ENCODE peak calls at places on chromosome 10, in four cellular contexts. C is cardiac muscle cell; L is naive thymus-derived CD4-positive, alpha-beta T cell; N is effector memory CD4-positive, alpha-beta T cell. A is an unnamed sample. For H3K36me3, the result is how much of the 10 kb centered on the place peaks cover.

GRCh38 chr10:86333813-86334514 is 32.6 kb downstream of the GRID1 start:
- DNase-seq in C (no peak), L (no peak), N (no peak), A (no peak)

GRCh38 chr10:60943372-60944158 is 420 bp downstream of the RHOBTB1 start:
- DNase-seq in C (peak), L (no peak), N (no peak), A (no peak)

GRCh38 chr10:72274213-72274729 is 547 bp downstream of the DDIT4 start:
- DNase-seq in C (peak), L (no peak), N (no peak), A (no peak)

GRCh38 chr10:87670591-87670990 is 10.9 kb downstream of the PAPSS2 start:
- DNase-seq in C (no peak), L (no peak), N (no peak), A (no peak)

GRCh38 chr10:28631896-28632596 is 45.3 kb upstream of the BAMBI start:
- DNase-seq in C (no peak), L (no peak), N (no peak), A (no peak)

GRCh38 chr10:7102084-7102483 is 308.8 kb downstream of the SFMBT2 start:
- DNase-seq in C (no peak), L (no peak), N (no peak), A (no peak)

GRCh38 chr10:34916368-34916767 is 101.3 kb upstream of the PARD3 start:
- DNase-seq in C (no peak), L (no peak), N (no peak), A (no peak)

GRCh38 chr10:112209534-112210200 is 26.1 kb upstream of the GPAM start:
- DNase-seq in C (no peak), L (no peak), N (no peak), A (no peak)

GRCh38 chr10:119253433-119254174 is 46.2 kb downstream of the GRK5 start:
- DNase-seq in C (no peak), L (no peak), N (no peak), A (no peak)

GRCh38 chr10:130511801-130512200 is 375.6 kb downstream of the GLRX3 start:
- DNase-seq in C (no peak), L (no peak), N (no peak), A (no peak)

GRCh38 chr10:92712016-92712889 is 22.5 kb downstream of the HHEX start:
- DNase-seq in C (no peak), L (no peak), N (no peak), A (no peak)

GRCh38 chr10:18312385-18313145 is 172.3 kb downstream of the CACNB2 start:
- DNase-seq in C (peak), L (no peak), N (no peak), A (no peak)

GRCh38 chr10:43226851-43227845 is 39.7 kb downstream of the RASGEF1A start:
- DNase-seq in C (no peak), L (no peak), N (no peak), A (no peak)

GRCh38 chr10:6046458-6047325 is 15.5 kb downstream of the IL2RA start:
- DNase-seq in C (no peak), L (no peak), N (no peak), A (no peak)

GRCh38 chr10:92541583-92541982 is 32.3 kb downstream of the IDE start:
- DNase-seq in C (no peak), L (no peak), N (no peak), A (no peak)

GRCh38 chr10:122390679-122391078 is 16.2 kb downstream of the PLEKHA1 start:
- DNase-seq in C (no peak), L (no peak), N (no peak), A (no peak)

GRCh38 chr10:10930979-10931743 is 86.5 kb upstream of the CELF2 start:
- DNase-seq in C (no peak), L (no peak), N (no peak), A (no peak)

GRCh38 chr10:93813507-93814465 is 56.0 kb downstream of the LGI1 start:
- DNase-seq in C (peak), L (no peak), N (no peak), A (no peak)

GRCh38 chr10:123135415-123136141 is at the start of gene HMX3:
- DNase-seq in C (no peak), L (no peak), N (no peak), A (peak)

GRCh38 chr10:114042895-114043531 is 653 bp upstream of the ADRB1 start:
- DNase-seq in C (peak), L (no peak), N (no peak), A (no peak)

GRCh38 chr10:18737841-18738240 is 78.6 kb downstream of the ARL5B start:
- DNase-seq in C (no peak), L (no peak), N (no peak), A (no peak)

GRCh38 chr10:23198940-23199767 is 7.0 kb downstream of the PTF1A start:
- DNase-seq in C (no peak), L (no peak), N (no peak), A (no peak)
- H3K27ac ChIP-seq in C (no peak), L (no peak), N (no peak), A (no peak)

GRCh38 chr10:30037620-30038336 is 21.6 kb downstream of the JCAD start:
- DNase-seq in C (peak), L (no peak), N (no peak), A (no peak)

GRCh38 chr10:30040597-30040996 is 18.8 kb downstream of the JCAD start:
- DNase-seq in C (no peak), L (no peak), N (no peak), A (no peak)

GRCh38 chr10:30039567-30039966 is 19.8 kb downstream of the JCAD start:
- DNase-seq in C (no peak), L (no peak), N (no peak), A (no peak)

GRCh38 chr10:30039988-30040387 is 19.4 kb downstream of the JCAD start:
- DNase-seq in C (no peak), L (no peak), N (no peak), A (no peak)

GRCh38 chr10:30038961-30039536 is 20.3 kb downstream of the JCAD start:
- DNase-seq in C (no peak), L (no peak), N (no peak), A (no peak)
- H3K36me3 ChIP-seq in C (under half), L (under half), N (under half), A (under half)

DNA sequence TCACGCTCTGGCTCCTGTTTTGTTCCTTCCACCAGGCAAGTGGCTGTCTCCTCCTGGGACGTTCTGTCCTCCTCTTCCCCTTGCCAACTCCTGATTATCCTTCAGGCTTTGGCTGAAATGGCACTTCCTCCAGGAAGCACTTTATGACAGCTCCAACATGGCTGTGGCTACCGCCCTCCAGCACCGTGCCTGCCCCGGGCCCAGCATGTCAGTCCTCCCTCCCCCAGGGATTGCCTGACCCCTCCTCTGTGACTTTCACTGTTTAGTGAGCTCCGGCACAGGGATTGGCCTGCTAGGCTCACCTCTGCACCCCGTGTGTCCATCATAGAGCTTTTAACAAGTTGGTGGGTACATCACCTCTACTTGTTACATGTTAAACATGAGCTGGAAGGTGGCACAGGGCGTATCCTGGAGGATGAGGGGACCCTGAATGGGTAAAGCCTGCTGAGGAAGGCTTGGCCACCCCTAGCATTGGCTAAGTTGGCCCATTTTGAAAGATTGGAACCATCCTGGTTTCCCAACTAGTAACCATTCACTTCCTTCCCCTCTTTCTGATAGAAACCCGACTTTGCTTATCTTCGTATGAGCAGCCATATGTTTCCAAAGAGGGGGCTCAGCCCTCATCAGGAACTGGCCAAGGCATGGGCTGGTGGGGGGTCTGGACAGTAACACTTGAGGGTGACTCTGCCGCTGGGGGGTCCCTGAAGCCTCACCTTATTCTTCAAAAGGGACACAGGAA is 10.5 kb upstream of the ADAMTS14 start:
- DNase-seq in C (no peak), L (no peak), N (no peak), A (no peak)
- H3K27ac ChIP-seq in C (no peak), L (no peak), N (no peak), A (no peak)

GRCh38 chr10:89209718-89210117 is 2.6 kb upstream of the CH25H start:
- DNase-seq in C (no peak), L (no peak), N (no peak), A (no peak)
- H3K36me3 ChIP-seq in C (under half), L (under half), N (under half), A (under half)

DNA sequence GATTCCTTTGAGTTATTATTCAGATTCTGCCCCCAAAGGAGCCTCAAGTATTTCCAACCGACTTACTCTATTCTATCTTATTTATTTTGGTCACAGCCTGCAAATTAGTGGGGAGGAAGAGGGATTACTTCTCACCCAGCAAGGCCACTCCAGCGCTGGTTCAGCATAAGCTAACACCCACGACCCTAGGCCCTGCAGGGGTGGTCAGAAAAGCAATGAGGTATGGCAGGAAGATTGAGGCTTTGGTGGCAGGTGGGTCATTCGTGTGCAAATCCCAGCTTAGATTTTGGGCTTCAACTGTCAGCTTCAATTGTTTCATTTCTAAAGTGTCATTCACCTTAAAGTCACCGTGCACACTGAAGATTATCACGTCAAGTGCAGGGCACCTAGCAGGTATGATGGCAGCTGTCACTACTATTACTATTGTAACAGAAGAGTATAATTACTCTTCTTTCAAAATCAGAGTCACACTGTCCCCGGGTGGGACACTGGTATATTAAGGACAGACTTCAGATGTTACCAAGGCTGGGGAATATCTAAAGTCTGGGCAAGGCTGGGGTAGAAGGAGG is 48.8 kb upstream of the OPTN start:
- DNase-seq in C (no peak), L (no peak), N (no peak), A (no peak)
- H3K27ac ChIP-seq in C (no peak), L (no peak), N (no peak), A (no peak)

GRCh38 chr10:79226391-79227245 is 120.7 kb upstream of the PPIF start:
- DNase-seq in C (no peak), L (no peak), N (no peak), A (no peak)
- H3K36me3 ChIP-seq in C (under half), L (under half), N (under half), A (under half)

GRCh38 chr10:4344544-4344994 is 481.4 kb upstream of the AKR1E2 start:
- DNase-seq in C (peak), L (no peak), N (no peak), A (no peak)
- H3K27ac ChIP-seq in C (no peak), L (no peak), N (no peak), A (no peak)

DNA sequence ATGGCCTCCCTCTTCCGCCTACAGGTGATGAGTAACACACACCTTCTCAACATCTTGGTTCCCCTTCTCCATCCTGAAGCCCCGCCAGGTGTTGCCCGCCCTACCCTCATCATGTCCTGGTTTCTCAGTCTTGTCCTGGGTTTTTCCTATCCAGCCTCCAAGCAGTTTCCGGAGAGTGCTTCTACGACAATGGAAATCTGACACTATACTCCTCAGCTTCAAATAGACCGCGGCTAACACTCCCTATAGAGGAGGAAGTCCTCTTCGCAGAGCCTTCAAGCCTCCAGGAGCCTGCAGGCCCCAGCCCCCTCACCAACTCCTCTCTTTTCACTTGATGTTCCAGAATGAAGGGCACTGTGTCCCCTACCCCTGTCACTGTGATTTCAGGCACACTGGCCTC is 147.4 kb downstream of the PRPF18 start:
- DNase-seq in C (no peak), L (no peak), N (no peak), A (no peak)
- H3K36me3 ChIP-seq in C (under half), L (under half), N (under half), A (under half)

GRCh38 chr10:102801978-102802377 is 35.2 kb downstream of the CYP17A1 start:
- DNase-seq in C (no peak), L (no peak), N (no peak), A (no peak)
- H3K27ac ChIP-seq in C (no peak), L (no peak), N (no peak), A (no peak)

GRCh38 chr10:104038537-104038936 is 47.1 kb downstream of the COL17A1 start:
- DNase-seq in C (no peak), L (no peak), N (no peak), A (no peak)
- H3K36me3 ChIP-seq in C (under half), L (under half), N (under half), A (under half)